ENCODE peak calls at places on chromosomes 5 and 9, in four cellular contexts. T is WTC11, V is GM12878, F is K562. M is an unnamed sample.

GRCh38 chr5:139461698-139462097 is 845 bp downstream of the ECSCR start:
- DNase-seq in T (no peak), V (no peak), F (peak; percentile 4), M (no peak)

GRCh38 chr5:15142458-15142857 is 270.9 kb upstream of the ANKH start:
- DNase-seq in T (no peak), V (no peak), F (no peak), M (no peak)

GRCh38 chr9:27282269-27282668 is 14.7 kb downstream of the EQTN start:
- DNase-seq in T (no peak), V (no peak), F (no peak), M (no peak)

GRCh38 chr9:76905984-76906861 is at the start of gene PRUNE2:
- DNase-seq in T (peak; percentile 93), V (no peak), F (no peak), M (no peak)

GRCh38 chr9:116639251-116639741 is 47.8 kb upstream of the TRIM32 start:
- DNase-seq in T (no peak), V (no peak), F (no peak), M (no peak)

GRCh38 chr5:82792001-82792615 is 285.1 kb downstream of the TMEM167A start:
- DNase-seq in T (no peak), V (no peak), F (no peak), M (no peak)

GRCh38 chr9:14212116-14212515 is 101.8 kb downstream of the NFIB start:
- DNase-seq in T (no peak), V (no peak), F (no peak), M (no peak)

GRCh38 chr9:2248768-2249167 is 233.6 kb downstream of the SMARCA2 start:
- DNase-seq in T (no peak), V (no peak), F (no peak), M (no peak)

GRCh38 chr5:16975950-16976624 is 40.0 kb upstream of the MYO10 start:
- DNase-seq in T (no peak), V (peak; percentile 23), F (no peak), M (no peak)

GRCh38 chr5:177098772-177099152 is 12.0 kb downstream of the FGFR4 start:
- DNase-seq in T (no peak), V (no peak), F (no peak), M (no peak)

GRCh38 chr9:92607088-92607487 is 62.8 kb downstream of the IPPK start:
- DNase-seq in T (no peak), V (no peak), F (no peak), M (no peak)

GRCh38 chr5:39040875-39041274 is 33.3 kb downstream of the RICTOR start:
- DNase-seq in T (no peak), V (no peak), F (no peak), M (no peak)

GRCh38 chr5:72328172-72328571 is 8.0 kb downstream of the PTCD2 start:
- DNase-seq in T (no peak), V (no peak), F (no peak), M (no peak)

GRCh38 chr5:142871880-142872200 is 101.7 kb downstream of the ARHGAP26 start:
- DNase-seq in T (no peak), V (no peak), F (no peak), M (no peak)

GRCh38 chr9:93062364-93062763 is 3.9 kb downstream of the SUSD3 start:
- DNase-seq in T (no peak), V (no peak), F (peak; percentile 29), M (no peak)

GRCh38 chr5:34042302-34042701 is 711 bp downstream of the C1QTNF3 start:
- DNase-seq in T (no peak), V (no peak), F (no peak), M (no peak)

GRCh38 chr9:84823426-84824271 is 154.1 kb downstream of the NTRK2 start:
- DNase-seq in T (no peak), V (peak; percentile 24), F (no peak), M (no peak)

GRCh38 chr5:124661317-124662141 is 84.9 kb downstream of the ZNF608 start:
- DNase-seq in T (no peak), V (no peak), F (peak; percentile 25), M (peak; percentile 99)

GRCh38 chr5:13609504-13609903 is 335.0 kb downstream of the DNAH5 start:
- DNase-seq in T (no peak), V (no peak), F (no peak), M (no peak)

DNA sequence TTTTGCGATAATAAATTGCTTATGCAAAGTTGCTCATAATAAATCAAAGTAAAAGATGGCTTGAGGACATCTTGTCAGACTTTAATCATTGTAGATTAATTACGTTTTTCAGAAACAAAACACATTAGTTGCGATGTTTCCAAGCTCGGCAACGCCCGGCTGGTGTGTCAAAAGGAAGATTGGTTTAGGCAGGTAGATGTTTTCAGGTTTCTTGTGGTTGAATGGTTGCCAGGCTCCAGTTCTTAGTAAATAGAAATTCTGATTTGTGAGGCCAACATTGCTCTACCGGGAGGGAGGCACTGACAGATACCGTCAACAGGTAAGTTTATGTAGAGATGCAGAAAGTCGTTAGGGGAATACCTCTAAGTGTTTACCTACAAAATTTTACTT is 280.3 kb downstream of the NPR3 start:
- DNase-seq in T (no peak), V (no peak), F (no peak), M (no peak)
- TF ChIP-seq ETV6 in T (no peak), V (no peak), F (no peak), M (no peak)

GRCh38 chr5:119400248-119400647 is 44.4 kb downstream of the TNFAIP8 start:
- DNase-seq in T (no peak), V (no peak), F (no peak), M (no peak)
- TF ChIP-seq ETV6 in T (no peak), V (no peak), F (no peak), M (no peak)

GRCh38 chr5:57324888-57325287 is 151.0 kb downstream of the GPBP1 start:
- DNase-seq in T (no peak), V (no peak), F (no peak), M (no peak)

GRCh38 chr5:57319633-57320032 is 145.8 kb downstream of the GPBP1 start:
- DNase-seq in T (no peak), V (no peak), F (no peak), M (no peak)

GRCh38 chr5:57327934-57328333 is 154.1 kb downstream of the GPBP1 start:
- DNase-seq in T (no peak), V (no peak), F (no peak), M (peak; percentile 21)

GRCh38 chr5:57320552-57320951 is 146.7 kb downstream of the GPBP1 start:
- DNase-seq in T (no peak), V (no peak), F (no peak), M (no peak)

GRCh38 chr5:57324159-57324558 is 150.3 kb downstream of the GPBP1 start:
- DNase-seq in T (no peak), V (no peak), F (no peak), M (no peak)
- TF ChIP-seq ETV6 in T (no peak), V (no peak), F (no peak), M (no peak)

DNA sequence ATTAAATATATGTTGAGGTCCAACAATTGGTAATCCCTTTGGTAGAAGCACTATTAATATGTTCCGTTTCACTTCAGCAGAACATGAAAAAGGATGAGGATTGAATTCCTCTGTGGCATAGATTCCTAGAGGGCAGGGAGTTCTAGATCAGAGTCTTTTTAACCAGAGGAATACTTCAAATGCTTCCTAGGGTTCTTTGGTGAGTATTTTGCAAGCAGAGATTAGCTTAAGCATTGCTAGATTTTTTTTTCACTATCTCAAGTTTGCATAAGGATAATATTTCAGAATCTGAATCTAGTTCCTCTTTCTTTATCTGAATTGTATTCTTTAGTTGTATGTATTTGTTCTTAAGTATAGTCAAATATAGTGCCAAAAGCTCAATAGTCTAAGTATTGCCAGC is 116.6 kb upstream of the ADAMTSL1 start:
- DNase-seq in T (no peak), V (no peak), F (no peak), M (no peak)
- TF ChIP-seq ETV6 in T (no peak), V (no peak), F (no peak), M (no peak)

GRCh38 chr9:125699870-125700269 is 7.1 kb downstream of the MAPKAP1 start:
- DNase-seq in T (no peak), V (no peak), F (no peak), M (no peak)

GRCh38 chr9:125701351-125701750 is 5.7 kb downstream of the MAPKAP1 start:
- DNase-seq in T (no peak), V (no peak), F (no peak), M (no peak)

GRCh38 chr9:125703662-125704061 is 3.3 kb downstream of the MAPKAP1 start:
- DNase-seq in T (no peak), V (no peak), F (no peak), M (no peak)

GRCh38 chr9:125696106-125696647 is 10.8 kb downstream of the MAPKAP1 start:
- DNase-seq in T (no peak), V (no peak), F (no peak), M (no peak)

DNA sequence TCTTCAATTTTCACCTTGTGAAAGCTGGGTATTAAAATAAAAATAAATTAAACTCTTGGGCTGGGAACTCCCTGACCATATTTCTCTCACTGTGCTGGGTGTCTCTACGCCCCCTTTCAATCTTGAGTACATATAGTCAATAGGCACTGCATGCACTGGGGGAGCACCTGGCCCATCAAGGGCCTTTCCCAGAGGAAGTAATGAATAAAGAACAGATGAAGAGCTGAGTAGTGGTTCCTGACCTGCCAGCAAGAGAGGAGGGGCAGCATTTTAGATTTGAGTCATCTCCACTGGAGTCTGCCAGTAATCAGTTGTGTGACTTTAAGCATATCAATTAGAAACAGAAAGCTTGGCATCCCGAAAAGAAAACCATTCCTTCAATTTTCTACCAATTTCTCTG is 6.2 kb downstream of the MAPKAP1 start:
- DNase-seq in T (peak; percentile 31), V (peak; percentile 84), F (no peak), M (no peak)
- TF ChIP-seq ETV6 in T (no peak), V (no peak), F (no peak), M (no peak)

GRCh38 chr5:145683426-145683825 is 151.7 kb downstream of the PRELID2 start:
- DNase-seq in T (no peak), V (no peak), F (no peak), M (no peak)

GRCh38 chr5:145685417-145685816 is 149.7 kb downstream of the PRELID2 start:
- DNase-seq in T (no peak), V (no peak), F (no peak), M (no peak)

GRCh38 chr5:145689235-145689634 is 145.9 kb downstream of the PRELID2 start:
- DNase-seq in T (no peak), V (peak; percentile 36), F (no peak), M (no peak)

GRCh38 chr5:145682197-145682895 is 152.8 kb downstream of the PRELID2 start:
- DNase-seq in T (no peak), V (no peak), F (no peak), M (no peak)

GRCh38 chr5:145687943-145688342 is 147.2 kb downstream of the PRELID2 start:
- DNase-seq in T (no peak), V (no peak), F (no peak), M (no peak)
- TF ChIP-seq ETV6 in T (no peak), V (no peak), F (no peak), M (no peak)

DNA sequence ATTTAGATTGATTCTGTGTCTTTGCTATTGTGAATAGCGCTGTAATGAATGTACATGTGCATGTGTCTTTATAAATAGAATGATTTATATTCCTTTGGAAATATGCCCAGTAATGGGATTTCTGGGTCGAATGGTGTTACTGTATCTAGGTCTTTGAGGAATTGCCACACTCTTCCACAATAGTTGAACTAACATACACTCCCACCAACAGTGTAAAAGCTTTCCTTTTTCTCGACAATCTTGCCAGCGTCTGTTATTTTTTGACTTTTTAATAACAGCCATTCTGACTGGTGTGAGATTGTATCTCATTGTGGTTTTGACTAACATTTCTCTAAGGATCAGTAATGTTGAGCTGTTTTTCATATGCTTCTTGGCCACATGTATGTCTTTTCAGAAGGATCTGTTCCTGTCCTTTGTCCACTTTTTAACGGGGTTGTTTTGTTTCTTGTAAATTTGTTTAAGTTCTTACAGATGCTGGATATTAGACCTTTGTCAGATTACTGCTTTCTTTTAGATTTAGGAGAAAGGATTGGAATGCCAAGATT is 125.0 kb upstream of the NR5A1 start:
- DNase-seq in T (no peak), V (no peak), F (no peak), M (no peak)
- TF ChIP-seq ETV6 in T (no peak), V (no peak), F (no peak), M (no peak)